ENCODE peak calls at places on chromosomes 13 and 19, in seven cellular contexts. U, Y, N, B, V, J and Z are unnamed samples.

GRCh38 chr13:19910336-19911072 is 47.1 kb upstream of the ZMYM5 start:
- DNase-seq in U (no peak), Y (peak), N (no peak), B (no peak), V (no peak), J (no peak), Z (no peak)

GRCh38 chr19:3108775-3109174 is 14.6 kb downstream of the GNA11 start:
- DNase-seq in U (peak), Y (peak), N (peak), B (peak), V (peak), J (peak), Z (peak)

GRCh38 chr13:84810781-84811180 is 928.5 kb upstream of the SLITRK1 start:
- DNase-seq in U (no peak), Y (no peak), N (no peak), B (no peak), V (no peak), J (no peak), Z (peak)

GRCh38 chr13:45361596-45362206 is 20.7 kb upstream of the TPT1 start:
- DNase-seq in U (no peak), Y (peak), N (no peak), B (no peak), V (no peak), J (peak), Z (no peak)

GRCh38 chr19:17484520-17485180 is 14.3 kb downstream of the SLC27A1 start:
- DNase-seq in U (no peak), Y (no peak), N (no peak), B (no peak), V (no peak), J (no peak), Z (peak)

GRCh38 chr13:67278230-67278629 is 48.1 kb upstream of the PCDH9 start:
- DNase-seq in U (no peak), Y (peak), N (no peak), B (no peak), V (no peak), J (peak), Z (no peak)

GRCh38 chr13:50509771-50510441 is 333.6 kb downstream of the DLEU7 start:
- DNase-seq in U (no peak), Y (peak), N (no peak), B (no peak), V (no peak), J (no peak), Z (no peak)

GRCh38 chr13:25037057-25037813 is 58.7 kb upstream of the PABPC3 start:
- DNase-seq in U (peak), Y (peak), N (peak), B (peak), V (no peak), J (peak), Z (peak)

GRCh38 chr13:90545070-90545840 is 802.2 kb upstream of the MIR17HG start:
- DNase-seq in U (peak), Y (peak), N (no peak), B (no peak), V (no peak), J (no peak), Z (no peak)

GRCh38 chr13:51955841-51956603 is 55.2 kb downstream of the ATP7B start:
- DNase-seq in U (no peak), Y (no peak), N (no peak), B (no peak), V (no peak), J (no peak), Z (no peak)

GRCh38 chr13:76854894-76855293 is 31.3 kb downstream of the KCTD12 start:
- DNase-seq in U (peak), Y (peak), N (no peak), B (no peak), V (no peak), J (peak), Z (no peak)

GRCh38 chr13:35765941-35766340 is 289.5 kb upstream of the MAB21L1 start:
- DNase-seq in U (peak), Y (no peak), N (no peak), B (no peak), V (no peak), J (no peak), Z (no peak)

GRCh38 chr19:4130635-4131438 is 6.9 kb upstream of the MAP2K2 start:
- DNase-seq in U (peak), Y (peak), N (no peak), B (no peak), V (no peak), J (peak), Z (no peak)

GRCh38 chr13:81171065-81171647 is 830.2 kb upstream of the SPRY2 start:
- DNase-seq in U (peak), Y (peak), N (no peak), B (no peak), V (no peak), J (peak), Z (peak)

GRCh38 chr19:13162749-13163608 is 12.8 kb downstream of the IER2 start:
- DNase-seq in U (peak), Y (peak), N (peak), B (peak), V (peak), J (peak), Z (peak)

GRCh38 chr13:76822691-76823267 is 63.4 kb downstream of the KCTD12 start:
- DNase-seq in U (peak), Y (peak), N (no peak), B (no peak), V (no peak), J (peak), Z (no peak)

GRCh38 chr19:7887408-7888144 is 734 bp upstream of the LRRC8E start:
- DNase-seq in U (no peak), Y (no peak), N (no peak), B (no peak), V (no peak), J (no peak), Z (peak)

GRCh38 chr13:19601749-19602725 is 31.4 kb upstream of the MPHOSPH8 start:
- DNase-seq in U (peak), Y (peak), N (no peak), B (peak), V (no peak), J (peak), Z (peak)